ENCODE peak calls at places on chromosomes 5 and 9, in six cellular contexts. O, F, R, U, V and W are unnamed samples.

GRCh38 chr9:85443190-85443598 is 298.6 kb downstream of the AGTPBP1 start:
- DNase-seq in O (no peak), F (no peak), R (no peak), U (no peak), V (no peak), W (no peak)

GRCh38 chr5:122559676-122560075 is 215.2 kb upstream of the SNX2 start:
- DNase-seq in O (no peak), F (no peak), R (no peak), U (no peak), V (no peak), W (no peak)

GRCh38 chr5:121199238-121199999 is 652.3 kb upstream of the FTMT start:
- DNase-seq in O (no peak), F (no peak), R (no peak), U (no peak), V (no peak), W (no peak)

GRCh38 chr5:131545856-131546255 is 89.2 kb downstream of the RAPGEF6 start:
- DNase-seq in O (no peak), F (no peak), R (no peak), U (no peak), V (no peak), W (no peak)

GRCh38 chr9:289121-289520 is 74.5 kb downstream of the DOCK8 start:
- DNase-seq in O (no peak), F (no peak), R (no peak), U (no peak), V (no peak), W (no peak)

GRCh38 chr9:20031836-20032235 is 243.0 kb upstream of the SLC24A2 start:
- DNase-seq in O (no peak), F (no peak), R (no peak), U (no peak), V (no peak), W (no peak)

GRCh38 chr5:92574023-92574422 is 1007.0 kb downstream of the NR2F1-AS1 start:
- DNase-seq in O (no peak), F (no peak), R (no peak), U (no peak), V (no peak), W (no peak)

GRCh38 chr9:73143606-73144328 is 7.9 kb upstream of the ANXA1 start:
- DNase-seq in O (peak; percentile 51), F (no peak), R (peak; percentile 68), U (no peak), V (no peak), W (no peak)

GRCh38 chr9:93577045-93577939 is 908 bp downstream of the PHF2 start:
- DNase-seq in O (peak; percentile 88), F (peak; percentile 84), R (no peak), U (no peak), V (peak; percentile 69), W (no peak)

GRCh38 chr5:170467000-170467707 is 36.7 kb upstream of the KCNIP1 start:
- DNase-seq in O (no peak), F (no peak), R (no peak), U (no peak), V (no peak), W (no peak)

GRCh38 chr5:95060100-95060499 is 224.8 kb downstream of the MCTP1 start:
- DNase-seq in O (no peak), F (no peak), R (no peak), U (no peak), V (no peak), W (no peak)

GRCh38 chr5:56289602-56289987 is 56.5 kb upstream of the ANKRD55 start:
- DNase-seq in O (no peak), F (no peak), R (no peak), U (no peak), V (no peak), W (no peak)

GRCh38 chr9:124221685-124222084 is 36.1 kb upstream of the NEK6 start:
- DNase-seq in O (no peak), F (no peak), R (no peak), U (no peak), V (no peak), W (no peak)

GRCh38 chr9:96550659-96551058 is 69.0 kb downstream of the CDC14B start:
- DNase-seq in O (no peak), F (no peak), R (no peak), U (no peak), V (no peak), W (no peak)

GRCh38 chr5:522899-523657 is 1.2 kb downstream of the SLC9A3 start:
- DNase-seq in O (no peak), F (no peak), R (no peak), U (no peak), V (no peak), W (no peak)

GRCh38 chr5:168706655-168707069 is 127.5 kb upstream of the PANK3 start:
- DNase-seq in O (peak; percentile 79), F (peak; percentile 43), R (peak; percentile 7), U (peak; percentile 9), V (no peak), W (peak; percentile 25)

GRCh38 chr5:154058055-154059038 is 19.6 kb downstream of the MFAP3 start:
- DNase-seq in O (no peak), F (no peak), R (peak; percentile 52), U (no peak), V (no peak), W (no peak)

GRCh38 chr5:139949710-139950109 is 93.4 kb downstream of the NRG2 start:
- DNase-seq in O (peak; percentile 77), F (no peak), R (no peak), U (no peak), V (no peak), W (no peak)

GRCh38 chr5:135433626-135434426 is 13.3 kb downstream of the DCANP1 start:
- DNase-seq in O (no peak), F (no peak), R (no peak), U (no peak), V (peak; percentile 34), W (peak; percentile 58)

GRCh38 chr5:179870403-179870903 is 11.8 kb upstream of the MRNIP start:
- DNase-seq in O (peak; percentile 48), F (peak; percentile 87), R (no peak), U (peak; percentile 43), V (peak; percentile 75), W (peak; percentile 29)

GRCh38 chr5:9818340-9818845 is 188.2 kb upstream of the TAS2R1 start:
- DNase-seq in O (no peak), F (no peak), R (no peak), U (no peak), V (no peak), W (no peak)

GRCh38 chr5:9815051-9815450 is 184.9 kb upstream of the TAS2R1 start:
- DNase-seq in O (no peak), F (no peak), R (no peak), U (no peak), V (no peak), W (no peak)

GRCh38 chr5:9817819-9818218 is 187.7 kb upstream of the TAS2R1 start:
- DNase-seq in O (no peak), F (no peak), R (no peak), U (no peak), V (no peak), W (no peak)

DNA sequence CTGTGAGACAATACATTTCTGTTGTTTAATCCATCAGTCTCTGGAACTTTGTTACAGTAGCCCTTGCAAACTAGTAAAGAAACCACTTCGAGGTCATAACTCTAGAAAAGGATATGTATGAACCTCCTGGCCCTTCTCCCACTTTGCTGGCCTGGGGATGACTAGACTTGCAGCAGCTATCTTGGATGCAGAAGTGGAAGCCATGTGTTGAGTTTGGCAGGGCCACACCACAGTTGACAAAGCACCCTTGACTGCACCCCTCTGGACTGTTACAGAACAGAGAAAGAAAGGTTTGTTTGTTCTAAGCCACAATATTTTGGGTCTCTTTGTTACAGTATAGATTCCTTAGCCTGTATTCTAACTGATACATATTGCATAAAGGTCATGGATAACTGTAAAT is 183.2 kb upstream of the TAS2R1 start:
- DNase-seq in O (no peak), F (no peak), R (no peak), U (no peak), V (no peak), W (no peak)
- TF ChIP-seq JUND in O (no peak), F (no peak), R (no peak), U (no peak), V (no peak), W (no peak)

DNA sequence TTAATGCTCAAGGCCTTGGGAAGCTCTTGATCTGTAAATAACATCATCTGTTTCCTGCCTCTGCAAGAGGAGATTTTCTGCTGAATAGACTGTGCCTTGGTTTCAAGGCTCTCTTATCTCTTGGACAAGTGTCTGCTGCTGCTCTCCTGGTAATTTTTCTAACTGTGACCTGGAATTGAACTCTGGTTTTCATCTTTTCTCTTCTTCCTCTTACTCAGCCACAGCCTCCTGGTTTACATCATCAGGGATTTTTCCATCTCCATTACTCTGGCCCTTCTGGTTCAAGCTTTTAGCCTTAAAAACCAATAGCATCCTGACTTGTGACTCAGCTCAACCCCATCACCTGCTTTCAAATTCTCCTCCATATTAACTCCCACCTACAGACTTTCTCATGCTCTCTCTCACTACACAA is 49.6 kb upstream of the ITGA1 start:
- DNase-seq in O (no peak), F (no peak), R (no peak), U (no peak), V (no peak), W (no peak)
- TF ChIP-seq JUND in O (no peak), F (peak; percentile 33), R (no peak), U (no peak), V (no peak), W (no peak)

GRCh38 chr5:150514708-150515211 is 6.8 kb downstream of the NDST1 start:
- DNase-seq in O (peak; percentile 71), F (no peak), R (no peak), U (no peak), V (no peak), W (peak; percentile 39)

GRCh38 chr5:150513375-150514309 is 5.7 kb downstream of the NDST1 start:
- DNase-seq in O (peak; percentile 67), F (peak; percentile 68), R (no peak), U (no peak), V (peak; percentile 65), W (no peak)

GRCh38 chr5:150517272-150518152 is 9.6 kb downstream of the NDST1 start:
- DNase-seq in O (no peak), F (peak; percentile 87), R (peak; percentile 18), U (no peak), V (peak; percentile 78), W (peak; percentile 81)

GRCh38 chr5:150516011-150516410 is 8.1 kb downstream of the NDST1 start:
- DNase-seq in O (no peak), F (peak; percentile 86), R (no peak), U (no peak), V (no peak), W (peak; percentile 25)

GRCh38 chr5:150515446-150515845 is 7.5 kb downstream of the NDST1 start:
- DNase-seq in O (no peak), F (no peak), R (no peak), U (no peak), V (no peak), W (no peak)
- TF ChIP-seq JUND in O (no peak), F (no peak), R (no peak), U (no peak), V (no peak), W (no peak)

GRCh38 chr5:10452768-10453331 is 11.2 kb downstream of the ROPN1L start:
- DNase-seq in O (peak; percentile 84), F (peak; percentile 78), R (peak; percentile 70), U (no peak), V (peak; percentile 72), W (peak; percentile 55)

GRCh38 chr5:10451137-10451824 is 9.6 kb downstream of the ROPN1L start:
- DNase-seq in O (no peak), F (no peak), R (no peak), U (no peak), V (no peak), W (no peak)

GRCh38 chr5:10455273-10455670 is 13.6 kb downstream of the ROPN1L start:
- DNase-seq in O (no peak), F (no peak), R (no peak), U (no peak), V (no peak), W (no peak)

GRCh38 chr5:10454591-10455272 is 13.1 kb downstream of the ROPN1L start:
- DNase-seq in O (no peak), F (no peak), R (no peak), U (no peak), V (no peak), W (no peak)

GRCh38 chr5:10453564-10453963 is 11.9 kb downstream of the ROPN1L start:
- DNase-seq in O (peak; percentile 60), F (no peak), R (no peak), U (no peak), V (no peak), W (no peak)
- TF ChIP-seq JUND in O (no peak), F (peak; percentile 19), R (no peak), U (no peak), V (no peak), W (no peak)